ENCODE peak calls at places on chromosomes 16 and 17, in five cellular contexts. J, Y, I, Q and N are unnamed samples.

GRCh38 chr17:10737168-10737622 is 7.4 kb upstream of the TMEM220 start:
- DNase-seq in J (no peak), Y (peak), I (no peak), Q (no peak), N (peak)

GRCh38 chr17:67679225-67679624 is 38.5 kb upstream of the NOL11 start:
- DNase-seq in J (no peak), Y (no peak), I (no peak), Q (no peak), N (no peak)

GRCh38 chr16:9004183-9004582 is 40.5 kb upstream of the USP7 start:
- DNase-seq in J (no peak), Y (no peak), I (no peak), Q (no peak), N (no peak)

GRCh38 chr16:83833921-83834320 is 26.1 kb downstream of the HSBP1 start:
- DNase-seq in J (no peak), Y (no peak), I (no peak), Q (no peak), N (no peak)

GRCh38 chr17:80424261-80424660 is 9.3 kb downstream of the ENDOV start:
- DNase-seq in J (peak), Y (no peak), I (no peak), Q (no peak), N (no peak)

GRCh38 chr16:11796227-11797165 is 562 bp downstream of the ZC3H7A start:
- DNase-seq in J (peak), Y (peak), I (no peak), Q (no peak), N (peak)

GRCh38 chr16:58515871-58516767 is 802 bp downstream of the SETD6 start:
- DNase-seq in J (peak), Y (no peak), I (no peak), Q (no peak), N (peak)

GRCh38 chr17:62892870-62893338 is 73.1 kb upstream of the TANC2 start:
- DNase-seq in J (no peak), Y (peak), I (no peak), Q (peak), N (peak)

GRCh38 chr16:30562021-30562420 is 3.8 kb upstream of the ZNF764 start:
- DNase-seq in J (no peak), Y (no peak), I (no peak), Q (no peak), N (no peak)

GRCh38 chr16:937723-938122 is 33.1 kb downstream of the LMF1 start:
- DNase-seq in J (no peak), Y (no peak), I (no peak), Q (no peak), N (no peak)

GRCh38 chr17:20735796-20736195 is 156.3 kb downstream of the CDRT15L2 start:
- DNase-seq in J (no peak), Y (no peak), I (no peak), Q (no peak), N (no peak)